ENCODE peak calls at places on chromosomes 3 and 15, in eight cellular contexts. X, K, V, W, Z, O, G and E are unnamed samples.
A peak's percentile ranks its signal among the peaks of the same experiment; 100 is the strongest.

GRCh38 chr15:66878761-66879160 is 176.7 kb downstream of the SMAD6 start:
- DNase-seq in G (no peak), O (peak; percentile 40), W (no peak), Z (no peak), X (no peak), V (peak; percentile 35), K (no peak), E (no peak)

GRCh38 chr15:77840962-77841361 is 208.2 kb upstream of the LINGO1 start:
- DNase-seq in Z (no peak), X (no peak), W (peak; percentile 31), K (peak; percentile 27), V (no peak), G (no peak), O (no peak), E (no peak)

GRCh38 chr15:66796343-66796742 is 94.3 kb downstream of the SMAD6 start:
- DNase-seq in G (no peak), K (no peak), W (no peak), Z (no peak), O (no peak), X (no peak), V (no peak), E (no peak)

GRCh38 chr3:37666618-37667017 is 195.1 kb upstream of the CTDSPL start:
- DNase-seq in Z (no peak), V (no peak), G (no peak), K (no peak), X (no peak), W (no peak), O (no peak), E (no peak)

GRCh38 chr15:77037475-77038209 is 33.3 kb downstream of the TSPAN3 start:
- DNase-seq in W (peak; percentile 74), O (peak; percentile 59), X (no peak), V (no peak), Z (no peak), G (no peak), K (no peak), E (peak; percentile 76)

GRCh38 chr3:113286524-113286923 is 75.2 kb downstream of the BOC start:
- DNase-seq in X (no peak), K (no peak), V (no peak), O (peak; percentile 43), W (no peak), Z (no peak), G (no peak), E (no peak)

GRCh38 chr3:79846148-79846933 is 78.5 kb upstream of the ROBO1 start:
- DNase-seq in W (no peak), V (no peak), Z (no peak), K (peak; percentile 55), G (no peak), X (no peak), O (no peak), E (no peak)

GRCh38 chr3:111482611-111483010 is 59.4 kb upstream of the CD96 start:
- DNase-seq in V (no peak), X (no peak), Z (no peak), O (no peak), G (no peak), W (no peak), K (no peak), E (no peak)

GRCh38 chr3:193874512-193874911 is 261.4 kb upstream of the HES1 start:
- DNase-seq in O (no peak), Z (no peak), K (no peak), W (no peak), G (no peak), V (no peak), X (no peak), E (no peak)

GRCh38 chr15:39797407-39797806 is 14.8 kb upstream of the FSIP1 start:
- DNase-seq in V (no peak), G (no peak), K (no peak), W (no peak), O (no peak), X (no peak), Z (no peak), E (no peak)

GRCh38 chr3:13518516-13519351 is 30.2 kb upstream of the FBLN2 start:
- DNase-seq in W (peak; percentile 84), O (no peak), Z (peak; percentile 80), G (peak; percentile 82), V (peak; percentile 36), X (no peak), K (no peak), E (peak; percentile 94)

GRCh38 chr15:89675606-89676005 is 3.6 kb downstream of the PLIN1 start:
- DNase-seq in K (no peak), W (no peak), V (no peak), O (no peak), Z (no peak), G (no peak), X (no peak), E (no peak)

GRCh38 chr15:94446441-94446840 is 215.1 kb downstream of the MCTP2 start:
- DNase-seq in G (no peak), X (no peak), V (no peak), W (no peak), Z (no peak), O (no peak), K (no peak), E (no peak)

GRCh38 chr3:12294885-12295580 is 6.2 kb downstream of the PPARG start:
- DNase-seq in V (no peak), O (no peak), Z (no peak), X (no peak), G (no peak), W (no peak), K (no peak), E (no peak)

GRCh38 chr3:10666621-10667020 is 149.4 kb upstream of the SLC6A11 start:
- DNase-seq in K (no peak), W (no peak), Z (peak; percentile 19), V (no peak), X (no peak), O (no peak), G (peak; percentile 76), E (no peak)